ENCODE peak calls at places on chromosome 2, in seven cellular contexts. B is fibroblast of the aortic adventitia, G is WERI-Rb-1, F is esophagus muscularis mucosa, L is GM23248, S is NT2/D1, M is mesenchymal stem cell. R is an unnamed sample.

GRCh38 chr2:147204102-147204501 is 640.7 kb upstream of the ACVR2A start:
- DNase-seq in M (peak), G (no peak), F (no peak), L (peak), S (no peak), B (peak), R (no peak)

GRCh38 chr2:74041182-74041581 is 56.5 kb downstream of the TET3 start:
- DNase-seq in G (no peak), B (no peak), S (no peak), L (no peak), M (no peak), F (no peak), R (no peak)

GRCh38 chr2:160156665-160157064 is 43.4 kb downstream of the ITGB6 start:
- DNase-seq in L (peak), G (no peak), F (no peak), M (peak), S (no peak), B (peak), R (no peak)

GRCh38 chr2:223562078-223562477 is 40.1 kb downstream of the SCG2 start:
- DNase-seq in L (no peak), F (no peak), S (no peak), M (no peak), B (no peak), G (no peak), R (no peak)

GRCh38 chr2:197969391-197969893 is 165.0 kb downstream of the PLCL1 start:
- DNase-seq in F (no peak), L (peak), G (no peak), S (no peak), B (peak), M (no peak), R (no peak)

GRCh38 chr2:239597216-239597615 is 196.4 kb upstream of the HDAC4 start:
- DNase-seq in S (no peak), L (no peak), B (no peak), G (no peak), F (no peak), M (no peak), R (no peak)

GRCh38 chr2:203025592-203025991 is 10.9 kb downstream of the NBEAL1 start:
- DNase-seq in S (no peak), F (no peak), L (peak), M (peak), G (no peak), B (no peak), R (no peak)

GRCh38 chr2:53512071-53512841 is 255.3 kb upstream of the CHAC2 start:
- DNase-seq in M (peak), S (no peak), B (peak), L (peak), G (no peak), F (no peak), R (no peak)

GRCh38 chr2:196233808-196234501 is 62.6 kb upstream of the STK17B start:
- DNase-seq in M (peak), S (no peak), G (no peak), F (no peak), L (peak), B (peak), R (peak)

GRCh38 chr2:28054916-28055315 is 164.4 kb downstream of the BABAM2 start:
- DNase-seq in L (peak), B (no peak), G (no peak), M (no peak), F (no peak), S (no peak), R (no peak)

GRCh38 chr2:222760301-222760897 is 88.9 kb downstream of the MOGAT1 start:
- DNase-seq in M (no peak), F (no peak), L (no peak), G (no peak), B (no peak), S (no peak), R (no peak)

GRCh38 chr2:73260338-73260984 is 23.8 kb downstream of the FBXO41 start:
- DNase-seq in S (peak), L (peak), G (peak), F (no peak), B (peak), M (peak), R (no peak)

GRCh38 chr2:59249441-59250330 is 1008.6 kb upstream of the FANCL start:
- DNase-seq in F (no peak), S (no peak), B (no peak), L (no peak), G (no peak), M (no peak), R (no peak)

GRCh38 chr2:233267516-233268245 is 16.2 kb downstream of the ATG16L1 start:
- DNase-seq in S (no peak), F (no peak), M (no peak), G (no peak), B (no peak), L (no peak), R (no peak)

GRCh38 chr2:85734015-85734414 is 19.8 kb upstream of the ATOH8 start:
- DNase-seq in L (no peak), M (no peak), S (no peak), B (no peak), F (no peak), G (no peak), R (no peak)

GRCh38 chr2:74513605-74514367 is 464 bp upstream of the TLX2 start:
- DNase-seq in S (no peak), F (no peak), L (peak), G (no peak), M (peak), B (no peak), R (peak)

GRCh38 chr2:167925775-167926174 is 321.6 kb downstream of the STK39 start:
- DNase-seq in M (peak), L (no peak), G (no peak), S (no peak), F (peak), B (no peak), R (no peak)

GRCh38 chr2:173659522-173659921 is 304.9 kb downstream of the CDCA7 start:
- DNase-seq in S (no peak), B (no peak), M (no peak), G (no peak), L (no peak), F (no peak), R (no peak)

GRCh38 chr2:239695106-239695727 is 294.4 kb upstream of the HDAC4 start:
- DNase-seq in M (no peak), F (peak), L (no peak), S (no peak), G (no peak), B (no peak), R (no peak)

GRCh38 chr2:239378918-239379640 is 21.7 kb downstream of the HDAC4 start:
- DNase-seq in L (no peak), M (no peak), F (no peak), B (no peak), S (no peak), G (no peak), R (no peak)

GRCh38 chr2:42879913-42880737 is 87.7 kb upstream of the HAAO start:
- DNase-seq in M (no peak), S (no peak), L (no peak), F (no peak), B (no peak), G (no peak), R (no peak)

GRCh38 chr2:172021955-172022354 is 22.2 kb downstream of the METAP1D start:
- DNase-seq in M (peak), F (no peak), B (peak), L (peak), S (no peak), G (no peak), R (peak)

GRCh38 chr2:238855891-238856580 is 8.2 kb downstream of the TWIST2 start:
- DNase-seq in L (peak), M (no peak), F (no peak), G (no peak), S (no peak), B (no peak), R (no peak)

GRCh38 chr2:102796337-102796736 is 34.5 kb downstream of the TMEM182 start:
- DNase-seq in B (no peak), L (no peak), M (no peak), F (no peak), S (no peak), G (no peak), R (no peak)

DNA sequence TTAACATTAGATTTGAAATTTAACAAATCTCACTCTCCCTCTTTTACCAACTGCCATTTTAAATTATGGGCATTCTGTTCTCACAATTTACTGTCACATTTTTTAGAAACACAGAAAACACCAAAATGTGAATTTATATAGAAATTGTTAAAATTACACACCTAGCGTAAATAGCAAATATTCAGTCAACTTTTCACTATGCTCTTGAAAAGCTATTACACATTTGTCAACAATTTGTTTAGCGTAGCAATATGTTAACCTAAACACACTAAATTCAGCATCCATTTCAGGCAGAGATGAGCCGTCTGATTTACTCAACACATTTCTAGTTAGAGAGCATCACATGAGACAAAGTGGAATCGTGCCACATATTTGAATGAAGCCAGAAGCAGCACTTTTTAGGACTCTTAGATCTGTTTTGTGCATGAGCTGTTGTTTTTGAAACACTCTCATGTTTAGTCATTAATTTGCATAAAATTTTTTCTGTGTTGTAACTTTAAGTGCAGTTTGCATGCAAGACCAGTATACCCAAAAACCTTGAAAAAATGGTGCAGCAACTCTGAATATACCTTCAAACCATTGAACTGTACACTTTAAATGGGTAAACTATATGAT is 8.2 kb downstream of the TTC32 start:
- DNase-seq in S (no peak), M (no peak), F (no peak), B (no peak), L (peak), G (no peak), R (no peak)
- H3K4me3 ChIP-seq in S (no peak), M (no peak), F (no peak), B (no peak), L (no peak), G (no peak), R (no peak)

GRCh38 chr2:26807788-26808460 is 22.1 kb downstream of the CENPA start:
- DNase-seq in F (no peak), B (peak), G (no peak), S (no peak), M (peak), L (peak), R (no peak)
- H3K4me3 ChIP-seq in F (no peak), B (no peak), G (no peak), S (no peak), M (no peak), L (no peak), R (no peak)

DNA sequence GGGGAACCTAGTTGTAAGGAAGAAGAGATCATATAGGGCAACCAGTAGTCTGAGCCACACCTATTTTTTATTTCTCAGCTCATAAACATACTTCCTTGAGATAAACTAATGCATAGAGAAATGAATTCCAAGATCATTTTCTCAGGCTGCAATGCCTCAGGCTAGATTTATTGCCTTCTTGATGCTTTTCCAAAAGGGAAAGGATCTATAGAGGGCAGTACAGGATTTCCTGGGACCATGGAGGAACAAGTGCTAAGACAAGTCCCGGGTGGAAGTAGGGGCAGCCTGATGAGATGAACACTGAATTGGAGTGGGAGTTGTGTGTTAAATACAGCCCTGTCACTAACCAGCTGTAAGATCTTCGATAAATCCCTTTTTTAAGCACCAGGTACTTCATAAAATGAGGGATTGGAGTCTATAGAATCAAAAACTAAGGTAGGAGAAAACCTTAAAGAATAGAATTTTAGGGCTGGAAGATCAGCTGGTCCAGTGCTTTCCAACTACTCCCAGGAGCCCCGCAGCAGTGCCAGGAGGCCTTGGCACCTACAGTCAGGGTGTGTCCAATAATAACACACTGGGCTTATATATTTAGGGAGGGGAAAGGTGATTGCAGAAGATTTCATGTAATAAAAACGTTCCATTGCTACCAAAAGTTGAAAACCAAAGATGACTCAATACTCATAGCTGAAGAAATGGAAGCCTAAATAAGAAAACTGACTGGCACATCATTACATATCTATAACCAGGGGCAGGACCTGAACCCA is 58.1 kb downstream of the SERTAD2 start:
- DNase-seq in F (no peak), G (peak), L (peak), B (peak), M (peak), S (no peak), R (peak)
- H3K4me3 ChIP-seq in F (no peak), G (no peak), L (no peak), B (no peak), M (no peak), S (no peak), R (no peak)

DNA sequence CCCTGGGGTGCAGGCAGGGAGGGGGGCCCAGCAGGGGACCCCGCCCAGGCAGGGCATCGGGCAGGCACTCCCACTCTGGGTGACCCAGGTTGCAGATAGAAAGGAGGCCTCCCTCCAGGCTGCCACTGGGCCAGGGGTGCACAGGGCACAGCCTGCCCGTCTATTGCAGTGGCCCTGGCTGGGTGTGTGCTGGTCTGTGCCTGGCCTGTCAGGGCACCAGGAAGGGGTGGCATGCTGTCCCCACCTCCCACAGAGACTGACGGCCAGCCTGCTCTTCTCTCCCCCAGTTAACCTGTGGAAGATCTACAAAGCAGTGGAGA is 12.9 kb downstream of the ARID5A start:
- DNase-seq in S (no peak), G (no peak), L (no peak), B (no peak), M (no peak), F (no peak), R (no peak)
- H3K4me3 ChIP-seq in S (no peak), G (no peak), L (no peak), B (no peak), M (no peak), F (no peak), R (no peak)

GRCh38 chr2:75558786-75559428 is 1.8 kb downstream of the EVA1A start:
- DNase-seq in B (no peak), L (peak), F (peak), M (peak), S (no peak), G (no peak), R (no peak)

GRCh38 chr2:75560022-75560767 is 544 bp downstream of the EVA1A start:
- DNase-seq in G (no peak), M (peak), B (peak), S (no peak), F (peak), L (peak), R (peak)

GRCh38 chr2:75560768-75561565 is at the start of gene EVA1A:
- DNase-seq in M (peak), B (peak), G (peak), S (peak), F (peak), L (peak), R (peak)

GRCh38 chr2:75558132-75558530 is 2.6 kb downstream of the EVA1A start:
- DNase-seq in B (no peak), L (no peak), M (no peak), F (no peak), S (no peak), G (no peak), R (no peak)

GRCh38 chr2:75559633-75560021 is 1.1 kb downstream of the EVA1A start:
- DNase-seq in B (no peak), L (no peak), M (no peak), G (no peak), S (no peak), F (peak), R (no peak)
- H3K4me3 ChIP-seq in B (peak), L (peak), M (peak), G (no peak), S (peak), F (peak), R (peak)

DNA sequence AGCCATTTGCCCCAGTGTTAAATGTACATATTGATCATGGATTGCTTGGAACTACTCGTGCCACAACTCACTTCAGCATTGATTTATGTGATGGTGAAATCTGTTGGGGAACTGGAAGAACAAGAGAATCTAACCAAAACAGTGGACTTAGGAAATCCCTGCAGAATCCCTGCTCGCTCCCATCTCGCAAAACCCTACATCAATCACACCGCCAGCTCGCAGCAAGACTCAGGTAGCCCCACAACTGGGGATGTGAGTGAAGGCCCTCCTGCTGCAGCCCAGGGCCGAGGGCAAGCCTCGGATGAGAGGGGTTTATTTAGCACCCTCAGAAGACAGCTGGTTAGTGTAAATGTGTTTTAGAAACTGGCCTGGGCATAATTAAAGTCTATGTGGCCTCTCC is 171.6 kb downstream of the ANAPC1 start:
- DNase-seq in B (no peak), S (no peak), M (no peak), F (peak), L (no peak), G (no peak), R (no peak)
- H3K4me3 ChIP-seq in B (no peak), S (no peak), M (no peak), F (no peak), L (no peak), G (no peak), R (no peak)

R was measured in A673.